ENCODE peak calls at places on chromosomes 16 and 17, in ten cellular contexts. One of them, this sample, is unnamed.

GRCh38 chr17:68296217-68297140 is 5.2 kb downstream of the ARSG start:
- DNase-seq in lower lobe of right lung: no peak
- DNase-seq in AG09309: no peak
- DNase-seq in thyroid gland: peak
- DNase-seq in transverse colon: peak
- DNase-seq in fibroblast of the aortic adventitia: no peak
- DNase-seq in right atrium auricular region: no peak
- DNase-seq in ovary: no peak
- DNase-seq in HL-60: no peak
- DNase-seq in foreskin fibroblast: no peak
- DNase-seq in this sample: no peak

GRCh38 chr16:30761427-30761927 is 385 bp downstream of the CFAP119 start:
- DNase-seq in right atrium auricular region: no peak
- DNase-seq in transverse colon: peak
- DNase-seq in ovary: no peak
- DNase-seq in fibroblast of the aortic adventitia: no peak
- DNase-seq in HL-60: no peak
- DNase-seq in AG09309: no peak
- DNase-seq in lower lobe of right lung: no peak
- DNase-seq in thyroid gland: peak
- DNase-seq in foreskin fibroblast: no peak
- DNase-seq in this sample: peak

GRCh38 chr17:79997004-79997673 is 38.5 kb downstream of the TBC1D16 start:
- DNase-seq in AG09309: no peak
- DNase-seq in foreskin fibroblast: no peak
- DNase-seq in thyroid gland: no peak
- DNase-seq in fibroblast of the aortic adventitia: no peak
- DNase-seq in transverse colon: no peak
- DNase-seq in right atrium auricular region: no peak
- DNase-seq in lower lobe of right lung: peak
- DNase-seq in ovary: no peak
- DNase-seq in HL-60: peak
- DNase-seq in this sample: no peak

GRCh38 chr16:11079657-11080187 is 135.4 kb downstream of the CLEC16A start:
- DNase-seq in AG09309: peak
- DNase-seq in transverse colon: no peak
- DNase-seq in fibroblast of the aortic adventitia: peak
- DNase-seq in ovary: no peak
- DNase-seq in right atrium auricular region: no peak
- DNase-seq in HL-60: no peak
- DNase-seq in foreskin fibroblast: peak
- DNase-seq in thyroid gland: no peak
- DNase-seq in lower lobe of right lung: no peak
- DNase-seq in this sample: no peak

GRCh38 chr17:28216528-28216927 is 102.5 kb upstream of the TMEM97 start:
- DNase-seq in foreskin fibroblast: peak
- DNase-seq in thyroid gland: no peak
- DNase-seq in fibroblast of the aortic adventitia: peak
- DNase-seq in lower lobe of right lung: no peak
- DNase-seq in transverse colon: no peak
- DNase-seq in HL-60: no peak
- DNase-seq in AG09309: no peak
- DNase-seq in right atrium auricular region: no peak
- DNase-seq in ovary: no peak
- DNase-seq in this sample: no peak

GRCh38 chr16:28897826-28898225 is 19.5 kb downstream of the ATP2A1 start:
- DNase-seq in ovary: no peak
- DNase-seq in HL-60: no peak
- DNase-seq in fibroblast of the aortic adventitia: no peak
- DNase-seq in foreskin fibroblast: no peak
- DNase-seq in thyroid gland: no peak
- DNase-seq in transverse colon: no peak
- DNase-seq in right atrium auricular region: no peak
- DNase-seq in AG09309: no peak
- DNase-seq in lower lobe of right lung: no peak
- DNase-seq in this sample: no peak

GRCh38 chr16:2712063-2712441 is 8.0 kb downstream of the PRSS27 start:
- DNase-seq in lower lobe of right lung: no peak
- DNase-seq in right atrium auricular region: no peak
- DNase-seq in foreskin fibroblast: no peak
- DNase-seq in AG09309: no peak
- DNase-seq in HL-60: no peak
- DNase-seq in fibroblast of the aortic adventitia: no peak
- DNase-seq in transverse colon: no peak
- DNase-seq in ovary: no peak
- DNase-seq in thyroid gland: no peak
- DNase-seq in this sample: no peak

GRCh38 chr16:57679016-57679415 is 10.9 kb downstream of the ADGRG3 start:
- DNase-seq in right atrium auricular region: no peak
- DNase-seq in fibroblast of the aortic adventitia: no peak
- DNase-seq in foreskin fibroblast: no peak
- DNase-seq in transverse colon: no peak
- DNase-seq in thyroid gland: no peak
- DNase-seq in AG09309: no peak
- DNase-seq in lower lobe of right lung: no peak
- DNase-seq in ovary: no peak
- DNase-seq in HL-60: no peak
- DNase-seq in this sample: no peak

GRCh38 chr17:33233855-33234228 is 59.3 kb downstream of the ASIC2 start:
- DNase-seq in fibroblast of the aortic adventitia: no peak
- DNase-seq in ovary: peak
- DNase-seq in right atrium auricular region: peak
- DNase-seq in foreskin fibroblast: peak
- DNase-seq in thyroid gland: no peak
- DNase-seq in AG09309: no peak
- DNase-seq in HL-60: no peak
- DNase-seq in lower lobe of right lung: no peak
- DNase-seq in transverse colon: peak
- DNase-seq in this sample: no peak

GRCh38 chr16:85168732-85169256 is 56.5 kb upstream of the CIBAR2 start:
- DNase-seq in fibroblast of the aortic adventitia: peak
- DNase-seq in right atrium auricular region: peak
- DNase-seq in ovary: peak
- DNase-seq in transverse colon: peak
- DNase-seq in HL-60: no peak
- DNase-seq in foreskin fibroblast: peak
- DNase-seq in AG09309: no peak
- DNase-seq in lower lobe of right lung: peak
- DNase-seq in thyroid gland: peak
- DNase-seq in this sample: no peak

GRCh38 chr17:76679242-76679641 is 31.5 kb downstream of the MXRA7 start:
- DNase-seq in HL-60: no peak
- DNase-seq in fibroblast of the aortic adventitia: no peak
- DNase-seq in AG09309: no peak
- DNase-seq in lower lobe of right lung: no peak
- DNase-seq in thyroid gland: no peak
- DNase-seq in right atrium auricular region: no peak
- DNase-seq in transverse colon: no peak
- DNase-seq in ovary: no peak
- DNase-seq in foreskin fibroblast: no peak
- DNase-seq in this sample: no peak

GRCh38 chr17:76683011-76683755 is 27.6 kb downstream of the MXRA7 start:
- DNase-seq in right atrium auricular region: no peak
- DNase-seq in foreskin fibroblast: no peak
- DNase-seq in lower lobe of right lung: no peak
- DNase-seq in ovary: peak
- DNase-seq in transverse colon: no peak
- DNase-seq in AG09309: no peak
- DNase-seq in thyroid gland: no peak
- DNase-seq in HL-60: no peak
- DNase-seq in fibroblast of the aortic adventitia: no peak
- DNase-seq in this sample: no peak

GRCh38 chr17:76682306-76682705 is 28.5 kb downstream of the MXRA7 start:
- DNase-seq in AG09309: no peak
- DNase-seq in right atrium auricular region: no peak
- DNase-seq in foreskin fibroblast: peak
- DNase-seq in thyroid gland: no peak
- DNase-seq in HL-60: no peak
- DNase-seq in transverse colon: no peak
- DNase-seq in fibroblast of the aortic adventitia: peak
- DNase-seq in ovary: peak
- DNase-seq in lower lobe of right lung: no peak
- DNase-seq in this sample: no peak

GRCh38 chr17:76683921-76684745 is 26.6 kb downstream of the MXRA7 start:
- DNase-seq in ovary: peak
- DNase-seq in fibroblast of the aortic adventitia: no peak
- DNase-seq in AG09309: no peak
- DNase-seq in HL-60: no peak
- DNase-seq in thyroid gland: no peak
- DNase-seq in foreskin fibroblast: no peak
- DNase-seq in transverse colon: no peak
- DNase-seq in lower lobe of right lung: no peak
- DNase-seq in right atrium auricular region: no peak
- DNase-seq in this sample: no peak

DNA sequence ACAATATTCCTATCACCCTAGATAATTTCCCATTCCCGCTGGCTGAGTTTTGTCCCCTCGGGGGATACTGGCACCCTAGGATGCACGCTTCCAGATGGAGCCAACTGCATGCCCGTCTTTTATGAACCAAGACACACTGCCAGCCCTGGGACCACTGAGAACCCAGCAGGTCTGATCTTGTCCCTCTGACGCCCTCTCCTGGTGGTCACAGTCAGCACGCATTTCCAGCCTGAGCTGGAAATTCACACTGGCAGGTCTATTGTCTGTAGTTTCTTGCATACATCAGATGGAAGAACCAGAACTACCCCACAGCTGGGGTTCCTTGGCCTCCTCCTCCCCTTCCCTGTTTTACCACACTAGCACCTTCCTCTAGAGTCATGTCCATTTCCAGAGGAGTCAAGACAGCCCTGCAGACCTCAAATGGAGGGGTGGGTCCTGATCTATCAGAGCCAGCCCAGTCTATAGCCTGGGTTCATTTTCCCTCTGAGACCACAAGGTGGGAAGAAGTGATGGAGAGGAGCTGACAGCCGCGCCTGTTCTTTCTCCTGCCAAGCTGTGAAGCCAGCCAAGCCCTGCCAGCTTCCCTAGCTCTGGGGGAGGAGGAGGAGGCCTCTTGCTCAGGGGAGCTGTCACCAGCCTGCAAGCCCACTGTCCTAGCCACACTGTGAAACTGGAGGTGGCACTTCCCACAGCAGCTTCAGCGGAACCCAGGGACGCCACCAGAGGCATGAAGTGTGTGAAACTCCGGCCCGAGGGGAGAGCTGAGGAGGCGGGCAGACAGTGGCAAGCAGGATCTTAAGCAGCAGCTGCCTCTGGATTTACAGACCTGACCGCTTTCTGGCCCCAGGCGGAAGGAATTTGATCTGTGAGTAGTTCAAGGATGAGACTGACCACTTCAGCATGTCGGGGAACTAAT is 29.3 kb downstream of the MXRA7 start:
- DNase-seq in ovary: peak
- DNase-seq in foreskin fibroblast: peak
- DNase-seq in AG09309: no peak
- DNase-seq in HL-60: no peak
- DNase-seq in fibroblast of the aortic adventitia: peak
- DNase-seq in lower lobe of right lung: peak
- DNase-seq in thyroid gland: peak
- DNase-seq in right atrium auricular region: peak
- DNase-seq in transverse colon: peak
- DNase-seq in this sample: peak
- TF ChIP-seq CTCF in ovary: peak
- TF ChIP-seq CTCF in foreskin fibroblast: peak
- TF ChIP-seq CTCF in AG09309: peak
- TF ChIP-seq CTCF in HL-60: peak
- TF ChIP-seq CTCF in fibroblast of the aortic adventitia: peak
- TF ChIP-seq CTCF in lower lobe of right lung: peak
- TF ChIP-seq CTCF in thyroid gland: peak
- TF ChIP-seq CTCF in right atrium auricular region: peak
- TF ChIP-seq CTCF in transverse colon: peak
- TF ChIP-seq CTCF in this sample: peak

GRCh38 chr17:75799402-75799801 is 14.8 kb downstream of the UNK start:
- DNase-seq in AG09309: no peak
- DNase-seq in right atrium auricular region: no peak
- DNase-seq in lower lobe of right lung: no peak
- DNase-seq in thyroid gland: no peak
- DNase-seq in HL-60: no peak
- DNase-seq in foreskin fibroblast: no peak
- DNase-seq in ovary: no peak
- DNase-seq in transverse colon: no peak
- DNase-seq in fibroblast of the aortic adventitia: no peak
- DNase-seq in this sample: no peak
- TF ChIP-seq CTCF in AG09309: no peak
- TF ChIP-seq CTCF in right atrium auricular region: no peak
- TF ChIP-seq CTCF in lower lobe of right lung: no peak
- TF ChIP-seq CTCF in thyroid gland: no peak
- TF ChIP-seq CTCF in HL-60: no peak
- TF ChIP-seq CTCF in foreskin fibroblast: no peak
- TF ChIP-seq CTCF in ovary: no peak
- TF ChIP-seq CTCF in transverse colon: no peak
- TF ChIP-seq CTCF in fibroblast of the aortic adventitia: no peak
- TF ChIP-seq CTCF in this sample: no peak

DNA sequence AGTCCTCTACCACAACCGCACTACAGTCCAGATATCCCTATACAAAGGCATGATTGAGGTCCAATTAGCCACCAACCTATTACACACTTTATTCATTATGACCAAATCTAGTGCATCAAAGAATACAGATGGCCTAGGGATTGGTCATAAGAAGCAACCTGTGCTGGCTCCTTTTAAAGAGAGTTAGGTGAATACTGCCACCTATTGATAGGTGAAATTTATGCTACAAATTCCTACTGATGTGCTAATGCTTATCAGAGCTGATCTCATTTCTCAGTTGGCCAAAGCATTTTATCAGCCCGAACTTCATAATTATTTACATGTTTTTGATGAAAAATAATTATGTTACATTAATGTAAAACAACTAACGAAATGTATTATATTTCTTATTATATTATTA is 166.3 kb downstream of the ANKFN1 start:
- DNase-seq in foreskin fibroblast: peak
- DNase-seq in ovary: no peak
- DNase-seq in thyroid gland: no peak
- DNase-seq in fibroblast of the aortic adventitia: peak
- DNase-seq in right atrium auricular region: no peak
- DNase-seq in lower lobe of right lung: no peak
- DNase-seq in AG09309: peak
- DNase-seq in HL-60: no peak
- DNase-seq in transverse colon: no peak
- DNase-seq in this sample: no peak
- TF ChIP-seq CTCF in foreskin fibroblast: peak
- TF ChIP-seq CTCF in ovary: no peak
- TF ChIP-seq CTCF in thyroid gland: no peak
- TF ChIP-seq CTCF in fibroblast of the aortic adventitia: peak
- TF ChIP-seq CTCF in right atrium auricular region: peak
- TF ChIP-seq CTCF in lower lobe of right lung: peak
- TF ChIP-seq CTCF in AG09309: peak
- TF ChIP-seq CTCF in HL-60: peak
- TF ChIP-seq CTCF in transverse colon: peak
- TF ChIP-seq CTCF in this sample: peak

DNA sequence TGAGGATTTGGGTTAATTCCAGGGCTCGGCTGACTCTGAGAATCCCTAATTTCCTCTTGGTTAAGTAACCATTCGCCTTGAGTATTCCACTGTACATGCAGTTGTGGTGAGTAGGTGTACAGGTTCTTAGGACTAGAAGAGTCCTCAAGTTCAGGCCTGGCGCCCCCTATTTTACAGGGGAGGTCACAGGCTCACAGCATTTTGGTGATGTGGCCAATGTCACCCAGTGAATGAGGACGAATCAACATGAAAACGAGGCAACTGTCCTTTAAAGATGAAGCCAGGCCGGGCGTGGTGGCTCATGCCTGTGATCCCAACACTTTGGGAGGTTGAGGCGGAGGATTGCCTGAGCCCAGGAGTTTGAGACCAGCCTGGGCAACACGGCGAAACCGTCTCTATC is 55.4 kb downstream of the ABCC6 start:
- DNase-seq in lower lobe of right lung: no peak
- DNase-seq in transverse colon: no peak
- DNase-seq in fibroblast of the aortic adventitia: no peak
- DNase-seq in HL-60: no peak
- DNase-seq in ovary: no peak
- DNase-seq in AG09309: no peak
- DNase-seq in thyroid gland: no peak
- DNase-seq in right atrium auricular region: no peak
- DNase-seq in foreskin fibroblast: no peak
- DNase-seq in this sample: no peak
- TF ChIP-seq CTCF in lower lobe of right lung: no peak
- TF ChIP-seq CTCF in transverse colon: no peak
- TF ChIP-seq CTCF in fibroblast of the aortic adventitia: no peak
- TF ChIP-seq CTCF in HL-60: no peak
- TF ChIP-seq CTCF in ovary: no peak
- TF ChIP-seq CTCF in AG09309: no peak
- TF ChIP-seq CTCF in thyroid gland: no peak
- TF ChIP-seq CTCF in right atrium auricular region: no peak
- TF ChIP-seq CTCF in foreskin fibroblast: no peak
- TF ChIP-seq CTCF in this sample: no peak

This sample was measured in Calu3.